ENCODE peak calls at places on chromosomes 2 and 18, in seven cellular contexts. E is stomach, B is heart left ventricle, C is astrocyte, K is sigmoid colon, J is tibial artery, Z is PC-3. P is an unnamed sample. For H3K27me3, the result is how much of the 10 kb centered on the place peaks cover.

GRCh38 chr18:961644-962355 is 57.1 kb downstream of the ADCYAP1 start:
- DNase-seq in E (no peak), B (no peak), C (no peak), K (no peak), J (no peak), Z (peak), P (no peak)

GRCh38 chr2:139835101-139835500 is 1054.9 kb upstream of the NXPH2 start:
- DNase-seq in E (no peak), B (no peak), C (no peak), K (no peak), J (no peak), Z (no peak), P (no peak)

GRCh38 chr2:134676960-134677359 is 41.8 kb downstream of the TMEM163 start:
- DNase-seq in E (no peak), B (no peak), C (no peak), K (no peak), J (no peak), Z (no peak), P (no peak)

GRCh38 chr2:127535422-127535901 is at the start of gene MYO7B:
- DNase-seq in E (no peak), B (no peak), C (no peak), K (no peak), J (no peak), Z (no peak), P (no peak)

GRCh38 chr2:234339016-234339415 is 157.9 kb downstream of the ARL4C start:
- DNase-seq in E (no peak), B (no peak), C (peak), K (no peak), J (no peak), Z (no peak), P (no peak)

GRCh38 chr2:7468955-7469354 is 551.7 kb downstream of the RNF144A start:
- DNase-seq in E (no peak), B (no peak), C (no peak), K (no peak), J (no peak), Z (no peak), P (no peak)

GRCh38 chr2:7262608-7263228 is 345.5 kb downstream of the RNF144A start:
- DNase-seq in E (no peak), B (no peak), C (no peak), K (no peak), J (no peak), Z (no peak), P (no peak)

GRCh38 chr2:238895901-238896600 is 48.2 kb downstream of the TWIST2 start:
- DNase-seq in E (peak), B (peak), C (peak), K (peak), J (peak), Z (no peak), P (no peak)

GRCh38 chr2:203743441-203743932 is 37.0 kb downstream of the CD28 start:
- DNase-seq in E (no peak), B (no peak), C (no peak), K (no peak), J (no peak), Z (no peak), P (no peak)

GRCh38 chr18:23369231-23369630 is 83.9 kb upstream of the RIOK3 start:
- DNase-seq in E (no peak), B (no peak), C (no peak), K (no peak), J (no peak), Z (no peak), P (no peak)

GRCh38 chr2:64644240-64645013 is 9.3 kb downstream of the SERTAD2 start:
- DNase-seq in E (peak), B (peak), C (peak), K (peak), J (peak), Z (peak), P (no peak)

GRCh38 chr2:195162918-195163317 is 494.1 kb upstream of the SLC39A10 start:
- DNase-seq in E (no peak), B (no peak), C (no peak), K (no peak), J (no peak), Z (no peak), P (no peak)

GRCh38 chr2:233772153-233772552 is 6.0 kb upstream of the MROH2A start:
- DNase-seq in E (no peak), B (no peak), C (no peak), K (no peak), J (no peak), Z (no peak), P (no peak)

GRCh38 chr2:145380436-145381017 is 860.6 kb upstream of the ZEB2 start:
- DNase-seq in E (no peak), B (no peak), C (peak), K (no peak), J (no peak), Z (peak), P (no peak)

GRCh38 chr2:46836295-46837111 is 79.1 kb downstream of the MCFD2 start:
- DNase-seq in E (peak), B (no peak), C (peak), K (no peak), J (peak), Z (peak), P (no peak)

GRCh38 chr2:109238580-109238979 is 109.6 kb downstream of the SH3RF3 start:
- DNase-seq in E (peak), B (peak), C (peak), K (peak), J (peak), Z (peak), P (peak)

GRCh38 chr2:217273851-217274250 is 414.0 kb upstream of the TNP1 start:
- DNase-seq in E (no peak), B (no peak), C (no peak), K (peak), J (no peak), Z (no peak), P (no peak)

GRCh38 chr18:49100226-49100968 is 149.6 kb upstream of the SMAD7 start:
- DNase-seq in E (no peak), B (no peak), C (peak), K (no peak), J (no peak), Z (peak), P (no peak)

GRCh38 chr2:43071629-43072550 is 154.5 kb downstream of the ZFP36L2 start:
- DNase-seq in E (no peak), B (no peak), C (no peak), K (peak), J (peak), Z (peak), P (no peak)

GRCh38 chr2:178473931-178474330 is 4.5 kb downstream of the FKBP7 start:
- DNase-seq in E (no peak), B (no peak), C (no peak), K (no peak), J (no peak), Z (peak), P (no peak)

GRCh38 chr18:55577812-55578539 is 10.0 kb downstream of the TCF4 start:
- DNase-seq in E (no peak), B (no peak), C (no peak), K (no peak), J (no peak), Z (no peak), P (no peak)

GRCh38 chr2:232675381-232675780 is 21.8 kb upstream of the GIGYF2 start:
- DNase-seq in E (no peak), B (no peak), C (no peak), K (no peak), J (no peak), Z (no peak), P (no peak)

GRCh38 chr2:204863351-204863750 is 318.1 kb downstream of the PARD3B start:
- DNase-seq in E (no peak), B (no peak), C (peak), K (no peak), J (no peak), Z (no peak), P (no peak)

GRCh38 chr18:79677840-79678239 is 1.8 kb upstream of the CTDP1 start:
- DNase-seq in E (no peak), B (no peak), C (no peak), K (no peak), J (peak), Z (no peak), P (no peak)

GRCh38 chr2:20288941-20289340 is 61.7 kb downstream of the PUM2 start:
- DNase-seq in E (no peak), B (no peak), C (peak), K (no peak), J (no peak), Z (peak), P (no peak)

GRCh38 chr18:12290086-12290485 is 18.0 kb upstream of the TUBB6 start:
- DNase-seq in E (no peak), B (no peak), C (no peak), K (peak), J (no peak), Z (no peak), P (no peak)

GRCh38 chr18:34494359-34494696 is 215.8 kb upstream of the DTNA start:
- DNase-seq in E (no peak), B (peak), C (no peak), K (peak), J (peak), Z (no peak), P (no peak)

GRCh38 chr2:221792971-221793670 is 221.0 kb upstream of the EPHA4 start:
- DNase-seq in E (no peak), B (no peak), C (no peak), K (no peak), J (no peak), Z (no peak), P (no peak)

GRCh38 chr2:5074738-5075137 is 617.4 kb upstream of the SOX11 start:
- DNase-seq in E (no peak), B (no peak), C (no peak), K (no peak), J (no peak), Z (no peak), P (no peak)

GRCh38 chr18:72692086-72692485 is 147.9 kb upstream of the CBLN2 start:
- DNase-seq in E (no peak), B (no peak), C (no peak), K (no peak), J (no peak), Z (no peak), P (no peak)

GRCh38 chr2:58215429-58215828 is 25.7 kb downstream of the FANCL start:
- DNase-seq in E (no peak), B (no peak), C (peak), K (no peak), J (no peak), Z (no peak), P (no peak)

GRCh38 chr18:1976484-1976883 is 594.8 kb downstream of the METTL4 start:
- DNase-seq in E (no peak), B (no peak), C (no peak), K (no peak), J (no peak), Z (no peak), P (no peak)

GRCh38 chr18:8380006-8380405 is 229.2 kb upstream of the RAB12 start:
- DNase-seq in E (no peak), B (no peak), C (no peak), K (no peak), J (no peak), Z (no peak), P (no peak)

GRCh38 chr2:231810905-231811304 is 24.7 kb downstream of the COPS7B start:
- DNase-seq in E (no peak), B (no peak), C (peak), K (no peak), J (no peak), Z (peak), P (no peak)

GRCh38 chr18:30486856-30487255 is 555.7 kb downstream of the DSC3 start:
- DNase-seq in E (no peak), B (no peak), C (peak), K (no peak), J (no peak), Z (peak), P (no peak)

GRCh38 chr2:130371723-130372054 is 15.8 kb downstream of the PTPN18 start:
- DNase-seq in E (no peak), B (no peak), C (peak), K (peak), J (no peak), Z (no peak), P (no peak)

GRCh38 chr2:134489732-134490384 is 228.9 kb downstream of the TMEM163 start:
- DNase-seq in E (no peak), B (no peak), C (no peak), K (no peak), J (no peak), Z (no peak), P (no peak)

GRCh38 chr2:29010946-29011649 is 30.0 kb downstream of the TOGARAM2 start:
- DNase-seq in E (peak), B (peak), C (peak), K (no peak), J (no peak), Z (no peak), P (no peak)

GRCh38 chr18:36176177-36176584 is 11.1 kb upstream of the MOCOS start:
- DNase-seq in E (no peak), B (no peak), C (no peak), K (no peak), J (no peak), Z (no peak), P (no peak)

GRCh38 chr18:23257686-23258565 is 122.6 kb downstream of the CABLES1 start:
- DNase-seq in E (no peak), B (no peak), C (peak), K (no peak), J (no peak), Z (peak), P (no peak)

GRCh38 chr18:57910817-57911216 is 107.7 kb upstream of the ATP8B1 start:
- DNase-seq in E (no peak), B (no peak), C (no peak), K (no peak), J (no peak), Z (peak), P (no peak)

GRCh38 chr18:57908092-57908491 is 105.0 kb upstream of the ATP8B1 start:
- DNase-seq in E (no peak), B (no peak), C (no peak), K (no peak), J (no peak), Z (no peak), P (no peak)

GRCh38 chr18:57909620-57910019 is 106.5 kb upstream of the ATP8B1 start:
- DNase-seq in E (no peak), B (no peak), C (peak), K (no peak), J (no peak), Z (peak), P (no peak)

GRCh38 chr18:57910134-57910533 is 107.0 kb upstream of the ATP8B1 start:
- DNase-seq in E (no peak), B (no peak), C (no peak), K (no peak), J (no peak), Z (no peak), P (no peak)

GRCh38 chr18:57906852-57907251 is 103.7 kb upstream of the ATP8B1 start:
- DNase-seq in E (no peak), B (no peak), C (no peak), K (no peak), J (no peak), Z (peak), P (no peak)
- TF ChIP-seq CTCF in E (no peak), B (no peak), C (peak), K (no peak), J (no peak), Z (peak), P (peak)

DNA sequence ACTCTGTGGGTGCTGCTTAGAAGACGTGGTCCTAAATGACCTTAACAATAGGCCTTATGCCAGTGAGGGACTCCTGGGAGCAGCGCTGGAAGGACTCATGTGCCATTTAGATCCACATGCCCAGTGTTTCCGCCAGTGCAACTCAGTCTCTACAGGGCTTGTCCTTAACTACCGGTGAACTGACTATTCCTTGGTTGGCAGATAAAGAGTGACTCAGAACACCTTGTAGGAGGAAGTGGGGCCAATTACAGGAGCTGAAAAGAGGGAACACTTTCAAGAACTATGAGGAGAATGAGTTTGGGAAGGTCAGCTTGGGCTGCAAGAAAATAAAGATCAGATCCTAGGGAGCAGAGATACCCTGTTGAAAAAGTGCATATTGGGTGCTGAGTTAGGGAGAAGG is 1.8 kb upstream of the CDK5R2 start:
- DNase-seq in E (no peak), B (no peak), C (no peak), K (no peak), J (no peak), Z (no peak), P (no peak)
- H3K27me3 ChIP-seq in E (half or more), B (half or more), C (half or more), K (under half), J (half or more), Z (under half), P (under half)

GRCh38 chr18:3970929-3971328 is 484.2 kb downstream of the DLGAP1 start:
- DNase-seq in E (no peak), B (no peak), C (no peak), K (no peak), J (no peak), Z (no peak), P (no peak)
- TF ChIP-seq CTCF in E (no peak), B (peak), C (no peak), K (no peak), J (no peak), Z (no peak), P (no peak)

GRCh38 chr18:13451661-13452447 is 233.3 kb downstream of the LDLRAD4 start:
- DNase-seq in E (peak), B (no peak), C (no peak), K (peak), J (peak), Z (no peak), P (no peak)
- H3K27me3 ChIP-seq in E (under half), B (under half), C (under half), K (under half), J (under half), Z (half or more), P (under half)

GRCh38 chr2:118264591-118264990 is 176.3 kb downstream of the INSIG2 start:
- DNase-seq in E (no peak), B (no peak), C (peak), K (no peak), J (no peak), Z (no peak), P (no peak)

GRCh38 chr2:118268268-118268667 is 180.0 kb downstream of the INSIG2 start:
- DNase-seq in E (no peak), B (no peak), C (no peak), K (no peak), J (no peak), Z (no peak), P (no peak)

GRCh38 chr2:118266086-118266485 is 177.8 kb downstream of the INSIG2 start:
- DNase-seq in E (no peak), B (no peak), C (peak), K (no peak), J (no peak), Z (peak), P (no peak)

GRCh38 chr2:118272391-118272790 is 184.1 kb downstream of the INSIG2 start:
- DNase-seq in E (no peak), B (no peak), C (no peak), K (no peak), J (no peak), Z (no peak), P (no peak)

DNA sequence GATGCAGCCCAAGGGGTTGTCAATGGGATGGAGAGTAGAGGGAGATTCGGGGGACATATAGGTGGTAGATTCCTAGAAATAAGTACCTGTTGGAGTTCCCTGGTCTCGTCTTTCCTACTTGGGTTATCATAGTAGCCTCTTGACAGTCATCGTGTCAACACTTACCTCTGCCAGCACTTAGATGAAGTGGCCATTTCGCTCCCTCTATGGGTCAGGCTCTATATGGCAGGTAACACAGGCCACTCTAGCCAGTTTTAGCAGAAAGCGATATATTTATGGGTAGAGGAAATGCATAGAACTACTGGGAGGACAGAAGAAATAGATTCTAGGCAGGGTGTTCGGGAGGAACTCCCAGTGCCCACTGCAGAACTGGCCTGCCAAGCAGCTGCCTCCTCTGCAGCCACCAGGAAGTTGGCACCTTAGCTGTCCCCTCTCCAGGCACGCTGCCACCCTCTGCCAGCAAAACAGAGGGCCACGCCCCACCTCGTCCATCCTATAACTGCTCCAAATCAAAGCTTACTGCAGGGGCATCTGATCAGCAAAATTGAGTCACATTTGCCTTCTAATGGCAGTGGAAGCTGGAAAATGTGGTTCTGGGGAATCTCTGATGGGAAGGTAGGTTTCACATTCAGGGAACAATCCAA is 181.3 kb downstream of the INSIG2 start:
- DNase-seq in E (no peak), B (no peak), C (no peak), K (no peak), J (no peak), Z (peak), P (no peak)
- TF ChIP-seq CTCF in E (no peak), B (no peak), C (no peak), K (no peak), J (no peak), Z (peak), P (peak)

GRCh38 chr2:12167525-12168317 is 421.3 kb downstream of the LPIN1 start:
- DNase-seq in E (no peak), B (peak), C (no peak), K (no peak), J (no peak), Z (no peak), P (no peak)
- H3K27me3 ChIP-seq in E (under half), B (under half), C (under half), K (under half), J (under half), Z (under half), P (under half)